ENCODE peak calls at places on chromosome 18, in seven cellular contexts. A is mesendoderm, L is K562, B is fibroblast of lung, Q is endodermal cell, F is PC-3, M is psoas muscle. U is an unnamed sample.

GRCh38 chr18:9292047-9292446 is 42.5 kb upstream of the TWSG1 start:
- DNase-seq in B (no peak), L (no peak), A (no peak), F (no peak), Q (no peak), M (no peak), U (no peak)

GRCh38 chr18:58952303-58952702 is 87.6 kb downstream of the ZNF532 start:
- DNase-seq in L (no peak), Q (no peak), A (no peak), B (no peak), F (no peak), M (no peak), U (no peak)

GRCh38 chr18:10454800-10455550 is 540 bp downstream of the APCDD1 start:
- DNase-seq in F (no peak), L (no peak), M (no peak), B (peak), A (peak), Q (peak), U (peak)

GRCh38 chr18:80103231-80103630 is 5.8 kb upstream of the ADNP2 start:
- DNase-seq in B (peak), A (no peak), Q (no peak), L (no peak), F (no peak), M (no peak), U (no peak)

GRCh38 chr18:42514522-42514921 is 559.5 kb downstream of the PIK3C3 start:
- DNase-seq in Q (no peak), M (no peak), B (no peak), F (no peak), A (peak), L (no peak), U (no peak)

GRCh38 chr18:44742741-44743311 is 62.1 kb downstream of the SETBP1 start:
- DNase-seq in M (peak), A (peak), B (peak), F (no peak), Q (no peak), L (no peak), U (no peak)

GRCh38 chr18:26791676-26792075 is 73.8 kb downstream of the AQP4 start:
- DNase-seq in L (no peak), M (no peak), B (no peak), F (peak), A (no peak), Q (no peak), U (no peak)

GRCh38 chr18:13313006-13313661 is 94.6 kb downstream of the LDLRAD4 start:
- DNase-seq in M (no peak), B (no peak), Q (no peak), F (no peak), L (no peak), A (no peak), U (no peak)

GRCh38 chr18:43596106-43596712 is 318.9 kb upstream of the SYT4 start:
- DNase-seq in L (no peak), Q (no peak), F (peak), M (no peak), B (peak), A (no peak), U (no peak)

GRCh38 chr18:28005164-28005563 is 171.8 kb downstream of the CDH2 start:
- DNase-seq in F (no peak), A (peak), B (no peak), M (no peak), L (no peak), Q (no peak), U (no peak)

GRCh38 chr18:12307871-12308385 is at the start of gene TUBB6:
- DNase-seq in L (peak), B (peak), F (no peak), M (peak), Q (peak), A (peak), U (peak)

GRCh38 chr18:6132751-6133368 is 237.5 kb upstream of the TMEM200C start:
- DNase-seq in F (no peak), L (no peak), Q (no peak), M (no peak), B (no peak), A (no peak), U (no peak)
- H3K27ac ChIP-seq in F (no peak), L (no peak), Q (no peak), M (no peak), B (no peak), A (no peak), U (no peak)

GRCh38 chr18:23226930-23227728 is 91.8 kb downstream of the CABLES1 start:
- DNase-seq in L (no peak), F (peak), Q (no peak), B (peak), M (peak), A (no peak), U (no peak)
- H3K27ac ChIP-seq in L (no peak), F (peak), Q (no peak), B (peak), M (peak), A (no peak), U (no peak)

GRCh38 chr18:47901624-47902362 is 28.7 kb downstream of the SMAD2 start:
- DNase-seq in Q (no peak), M (no peak), L (no peak), B (no peak), F (no peak), A (peak), U (no peak)

GRCh38 chr18:47898055-47898454 is 32.4 kb downstream of the SMAD2 start:
- DNase-seq in M (no peak), Q (no peak), B (no peak), A (no peak), F (no peak), L (no peak), U (no peak)

GRCh38 chr18:47895565-47896250 is 34.8 kb downstream of the SMAD2 start:
- DNase-seq in Q (no peak), M (no peak), F (no peak), L (no peak), B (no peak), A (no peak), U (no peak)

GRCh38 chr18:47898696-47899095 is 31.8 kb downstream of the SMAD2 start:
- DNase-seq in B (no peak), L (no peak), M (no peak), F (peak), Q (no peak), A (no peak), U (no peak)

GRCh38 chr18:47899107-47899840 is 31.2 kb downstream of the SMAD2 start:
- DNase-seq in Q (no peak), A (peak), F (no peak), M (no peak), B (no peak), L (no peak), U (no peak)
- H3K27ac ChIP-seq in Q (no peak), A (no peak), F (peak), M (no peak), B (no peak), L (no peak), U (no peak)

GRCh38 chr18:48436907-48437306 is 27.7 kb upstream of the ZBTB7C start:
- DNase-seq in B (no peak), M (no peak), L (no peak), Q (no peak), F (no peak), A (no peak), U (no peak)
- H3K27ac ChIP-seq in B (no peak), M (no peak), L (no peak), Q (no peak), F (no peak), A (no peak), U (no peak)

GRCh38 chr18:24868760-24869237 is 408.4 kb downstream of the HRH4 start:
- DNase-seq in Q (no peak), L (no peak), B (peak), F (peak), M (no peak), A (peak), U (no peak)
- H3K27ac ChIP-seq in Q (no peak), L (no peak), B (no peak), F (peak), M (no peak), A (no peak), U (no peak)

GRCh38 chr18:77062518-77063003 is 70.0 kb downstream of the MBP start:
- DNase-seq in Q (no peak), M (no peak), F (no peak), L (no peak), A (peak), B (peak), U (no peak)
- H3K27ac ChIP-seq in Q (no peak), M (peak), F (peak), L (no peak), A (no peak), B (no peak), U (peak)

DNA sequence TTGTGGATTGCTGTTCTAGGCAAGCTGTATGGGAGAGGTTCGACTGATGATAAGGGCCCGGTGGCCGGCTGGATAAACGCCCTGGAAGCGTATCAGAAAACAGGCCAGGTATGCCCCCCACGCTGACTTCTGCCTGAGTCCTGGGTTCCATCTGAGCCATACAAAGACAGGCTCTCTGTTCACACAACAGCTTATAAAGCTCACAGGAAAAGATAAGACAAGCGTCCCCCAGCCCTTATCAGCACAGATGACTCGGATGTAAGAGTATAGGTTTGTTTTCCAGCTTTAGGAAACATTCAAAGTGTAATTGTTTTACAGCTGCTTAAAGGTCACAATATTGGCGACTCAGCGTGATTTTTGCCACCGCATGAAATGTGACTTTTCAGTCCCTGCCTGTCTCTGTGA is 12.7 kb downstream of the CNDP2 start:
- DNase-seq in Q (peak), L (no peak), A (peak), B (no peak), M (no peak), F (no peak), U (no peak)
- H3K27ac ChIP-seq in Q (peak), L (no peak), A (peak), B (no peak), M (no peak), F (no peak), U (peak)

GRCh38 chr18:35335861-35336260 is 8.4 kb downstream of the ZNF24 start:
- DNase-seq in B (no peak), M (no peak), A (no peak), L (no peak), Q (no peak), F (no peak), U (no peak)
- H3K27ac ChIP-seq in B (no peak), M (no peak), A (no peak), L (no peak), Q (no peak), F (no peak), U (no peak)